ENCODE peak calls at places on chromosomes 16 and 17, in eight cellular contexts. T is HCEC 1CT; U is A549; W is EL; L is Caco-2; K is gastrocnemius medialis; H is ACHN; Q is stimulated activated CD4-positive, alpha-beta T cell treated with anti-CD3 and anti-CD28 coated beads, Interleukin-2, amount 100 ng/mL, for 24 hours. J is an unnamed sample.

GRCh38 chr17:61720016-61720795 is 129.2 kb upstream of the NACA2 start:
- DNase-seq in K (no peak), U (no peak), L (no peak), T (no peak), W (peak; percentile 11), H (no peak), Q (no peak), J (no peak)

GRCh38 chr17:60901222-60901621 is 223.6 kb downstream of the BCAS3 start:
- DNase-seq in H (no peak), L (no peak), T (peak; percentile 67), K (no peak), Q (no peak), U (no peak), W (peak; percentile 8), J (no peak)

GRCh38 chr17:74042744-74043486 is 160.6 kb upstream of the RPL38 start:
- DNase-seq in U (peak; percentile 99), T (no peak), K (no peak), H (peak; percentile 90), L (no peak), W (peak; percentile 17), Q (peak; percentile 42), J (peak; percentile 39)

GRCh38 chr17:72666519-72666874 is 426.0 kb downstream of the SLC39A11 start:
- DNase-seq in K (no peak), Q (no peak), W (no peak), T (no peak), H (no peak), U (no peak), L (no peak), J (no peak)

GRCh38 chr16:82983390-82983789 is 356.6 kb downstream of the CDH13 start:
- DNase-seq in L (no peak), Q (no peak), W (no peak), U (no peak), K (no peak), H (no peak), T (no peak), J (no peak)

GRCh38 chr17:77842906-77843249 is 115.6 kb upstream of the TNRC6C start:
- DNase-seq in Q (no peak), L (no peak), T (no peak), H (no peak), K (no peak), U (no peak), W (no peak), J (no peak)

GRCh38 chr16:72262711-72263110 is 90.8 kb upstream of the PMFBP1 start:
- DNase-seq in L (no peak), T (no peak), U (no peak), K (no peak), Q (no peak), H (no peak), W (no peak), J (no peak)

GRCh38 chr17:29090746-29091395 is 47.9 kb downstream of the PIPOX start:
- DNase-seq in Q (no peak), H (no peak), L (no peak), K (no peak), U (no peak), W (no peak), T (no peak), J (no peak)

GRCh38 chr17:34499576-34499975 is 79.8 kb upstream of the TMEM132E start:
- DNase-seq in Q (no peak), U (no peak), T (peak; percentile 6), L (peak; percentile 46), H (peak; percentile 43), W (peak; percentile 13), K (no peak), J (no peak)

GRCh38 chr16:83586036-83586810 is 221.6 kb upstream of the HSBP1 start:
- DNase-seq in W (no peak), T (no peak), H (no peak), K (no peak), L (no peak), U (no peak), Q (no peak), J (no peak)

GRCh38 chr17:81090361-81091133 is 55.6 kb downstream of the BAIAP2 start:
- DNase-seq in H (peak; percentile 21), Q (no peak), L (peak; percentile 57), K (peak; percentile 38), W (peak; percentile 13), U (peak; percentile 36), T (no peak), J (no peak)

GRCh38 chr16:64094992-64095579 is 1026.8 kb downstream of the CDH11 start:
- DNase-seq in H (no peak), L (no peak), U (no peak), W (peak; percentile 4), Q (no peak), K (no peak), T (peak; percentile 4), J (no peak)

GRCh38 chr17:64186171-64187092 is 56.5 kb upstream of the ERN1 start:
- DNase-seq in W (no peak), L (no peak), U (no peak), Q (no peak), T (no peak), K (no peak), H (no peak), J (no peak)

GRCh38 chr17:73969956-73970355 is 233.5 kb upstream of the RPL38 start:
- DNase-seq in U (no peak), Q (no peak), L (no peak), K (peak; percentile 3), W (no peak), H (no peak), T (no peak), J (no peak)

GRCh38 chr16:28496844-28497243 is 2.4 kb downstream of the APOBR start:
- DNase-seq in Q (no peak), H (no peak), T (no peak), U (no peak), W (no peak), L (no peak), K (no peak), J (no peak)

GRCh38 chr16:2296662-2297505 is 29.0 kb upstream of the RNPS1 start:
- DNase-seq in T (peak; percentile 27), Q (peak; percentile 23), H (peak; percentile 45), W (peak; percentile 44), L (peak; percentile 41), K (no peak), U (peak; percentile 22), J (no peak)

GRCh38 chr17:5031365-5032082 is 3.7 kb downstream of the SLC52A1 start:
- DNase-seq in W (peak; percentile 80), H (peak; percentile 86), L (peak; percentile 79), T (peak; percentile 61), Q (peak; percentile 88), K (peak; percentile 40), U (peak; percentile 86), J (no peak)

GRCh38 chr17:6347776-6348175 is 87.1 kb downstream of the AIPL1 start:
- DNase-seq in W (no peak), Q (no peak), T (no peak), K (no peak), H (no peak), U (no peak), L (no peak), J (no peak)

GRCh38 chr17:19470529-19471261 is 59.7 kb downstream of the RNF112 start:
- DNase-seq in U (no peak), Q (no peak), W (peak; percentile 62), L (no peak), K (peak; percentile 47), T (peak; percentile 27), H (no peak), J (peak; percentile 59)

GRCh38 chr16:14302031-14302398 is 230.9 kb downstream of the MRTFB start:
- DNase-seq in T (peak; percentile 68), U (peak; percentile 56), Q (no peak), H (peak; percentile 89), K (peak; percentile 52), W (peak; percentile 81), L (no peak), J (no peak)